ENCODE peak calls at places on chromosomes 1 and 21, in ten cellular contexts. D is GM13976, P is A673, L is heart left ventricle, O is D721Med, R is body of pancreas, M is lower lobe of right lung, X is WTC11, H is stomach, C is GM13977. V is an unnamed sample.
A peak's percentile ranks its signal among the peaks of the same experiment; 100 is the strongest.

GRCh38 chr1:186985889-186986491 is 157.2 kb downstream of the PLA2G4A start:
- DNase-seq in X (no peak), O (no peak), C (peak; percentile 42), M (no peak), L (no peak), D (peak; percentile 37), P (peak; percentile 82), R (peak; percentile 13), H (no peak), V (no peak)

GRCh38 chr21:31310750-31311149 is 33.3 kb downstream of the TIAM1 start:
- DNase-seq in H (peak; percentile 51), X (no peak), L (no peak), D (no peak), P (no peak), C (no peak), O (no peak), R (no peak), M (no peak), V (no peak)

GRCh38 chr1:181353526-181353925 is 129.8 kb upstream of the CACNA1E start:
- DNase-seq in D (no peak), C (no peak), L (no peak), H (no peak), P (no peak), M (no peak), X (no peak), O (no peak), R (no peak), V (no peak)

GRCh38 chr21:22855581-22855980 is 1857.4 kb downstream of the NCAM2 start:
- DNase-seq in R (no peak), P (no peak), C (no peak), L (no peak), O (no peak), X (no peak), M (no peak), H (no peak), D (no peak), V (no peak)

GRCh38 chr1:183945432-183946308 is 91.9 kb downstream of the COLGALT2 start:
- DNase-seq in L (no peak), C (no peak), X (peak; percentile 27), M (no peak), P (no peak), D (no peak), H (no peak), R (peak; percentile 16), O (no peak), V (no peak)

GRCh38 chr1:26677306-26678115 is 18.3 kb upstream of the ARID1A start:
- DNase-seq in C (peak; percentile 66), O (no peak), R (peak; percentile 97), X (peak; percentile 57), P (peak; percentile 70), L (peak; percentile 83), H (peak; percentile 94), M (peak; percentile 94), D (peak; percentile 71), V (no peak)

GRCh38 chr1:94323311-94324167 is 86.2 kb upstream of the ARHGAP29 start:
- DNase-seq in D (no peak), M (no peak), P (no peak), L (no peak), X (no peak), R (no peak), O (no peak), C (no peak), H (no peak), V (no peak)

GRCh38 chr1:15001317-15001900 is 152.1 kb upstream of the TMEM51 start:
- DNase-seq in P (no peak), C (no peak), D (no peak), O (no peak), L (no peak), H (no peak), X (no peak), M (no peak), R (no peak), V (no peak)

GRCh38 chr21:38756746-38757145 is 49.0 kb upstream of the ETS2 start:
- DNase-seq in P (no peak), R (no peak), M (no peak), H (no peak), L (no peak), D (no peak), X (no peak), C (no peak), O (no peak), V (no peak)

GRCh38 chr1:156233421-156234127 is 8.4 kb upstream of the BGLAP start:
- DNase-seq in M (no peak), R (no peak), O (no peak), P (peak; percentile 70), L (no peak), H (no peak), X (no peak), C (no peak), D (no peak), V (no peak)

GRCh38 chr1:113760102-113760804 is 967 bp upstream of the PHTF1 start:
- DNase-seq in O (no peak), L (no peak), D (no peak), H (no peak), P (no peak), C (no peak), R (peak; percentile 2), X (no peak), M (no peak), V (no peak)

GRCh38 chr1:11691928-11692711 is 610 bp downstream of the DRAXIN start:
- DNase-seq in X (peak; percentile 53), O (no peak), R (no peak), H (no peak), P (no peak), M (no peak), C (no peak), L (no peak), D (no peak), V (no peak)

GRCh38 chr1:81414417-81415087 is 386.2 kb upstream of the ADGRL2 start:
- DNase-seq in P (peak; percentile 74), M (peak; percentile 73), X (peak; percentile 86), H (peak; percentile 82), L (peak; percentile 78), R (peak; percentile 66), O (peak; percentile 25), D (peak; percentile 70), C (peak; percentile 64), V (no peak)

GRCh38 chr21:33682992-33683627 is 40.8 kb downstream of the ITSN1 start:
- DNase-seq in X (no peak), R (no peak), M (no peak), L (no peak), D (no peak), C (no peak), H (no peak), O (no peak), P (peak; percentile 65), V (no peak)

GRCh38 chr1:103109291-103109920 is 1.1 kb upstream of the COL11A1 start:
- DNase-seq in X (peak; percentile 13), P (no peak), L (no peak), M (no peak), H (no peak), R (no peak), D (no peak), O (no peak), C (no peak), V (no peak)

GRCh38 chr1:192367436-192367835 is 50.6 kb downstream of the RGS21 start:
- DNase-seq in C (no peak), M (no peak), X (no peak), D (no peak), R (no peak), L (no peak), O (no peak), P (no peak), H (no peak), V (no peak)

GRCh38 chr1:192358822-192359221 is 42.0 kb downstream of the RGS21 start:
- DNase-seq in L (no peak), X (no peak), M (no peak), O (no peak), D (no peak), P (no peak), C (no peak), R (no peak), H (no peak), V (no peak)

GRCh38 chr1:192357904-192358303 is 41.1 kb downstream of the RGS21 start:
- DNase-seq in P (no peak), O (no peak), M (no peak), R (no peak), D (no peak), H (no peak), X (no peak), C (no peak), L (no peak), V (no peak)

DNA sequence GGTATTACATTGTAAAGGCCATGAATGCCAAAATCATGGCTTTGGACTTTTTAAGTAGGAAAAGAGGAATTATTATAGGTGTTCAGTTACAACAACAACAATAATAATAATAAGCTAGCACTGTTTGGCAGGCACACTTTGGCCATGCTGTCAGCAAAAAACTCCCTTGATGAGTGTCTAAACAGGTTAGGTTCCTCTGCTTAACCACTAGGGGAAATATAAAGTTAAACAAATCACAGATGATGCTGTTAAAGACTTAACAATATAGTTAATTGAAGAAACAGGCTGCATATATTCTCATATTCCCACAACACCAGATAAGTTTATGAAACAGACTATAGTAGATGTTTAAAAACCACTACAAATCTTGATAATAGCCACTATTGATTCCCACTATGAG is 46.4 kb downstream of the RGS21 start:
- DNase-seq in P (no peak), R (no peak), M (no peak), X (no peak), L (no peak), H (no peak), O (no peak), C (no peak), D (no peak), V (no peak)
- TF ChIP-seq CTCF in P (peak; percentile 35), R (no peak), M (no peak), X (no peak), L (no peak), H (no peak), O (no peak), C (no peak), D (no peak), V (peak; percentile 22)

DNA sequence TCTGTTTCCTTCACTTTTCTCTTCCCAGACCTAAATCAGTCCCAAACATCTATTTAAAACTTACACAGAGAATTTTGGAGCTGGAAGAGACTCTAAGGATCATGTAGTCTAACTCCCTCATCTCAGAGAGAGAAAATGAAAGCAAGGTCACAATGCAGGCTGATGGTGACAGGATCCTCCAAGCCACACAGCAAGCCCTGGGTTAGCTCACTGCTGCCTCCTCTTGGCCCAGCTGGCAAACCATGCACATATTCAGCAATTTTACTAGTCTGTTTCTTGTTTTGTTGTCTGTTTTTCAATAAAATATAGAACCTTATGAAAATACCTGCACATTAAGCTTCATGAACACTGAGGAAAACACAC is 27.7 kb upstream of the LY9 start:
- DNase-seq in P (peak; percentile 48), O (no peak), L (peak; percentile 36), X (peak; percentile 71), R (peak; percentile 47), C (peak; percentile 62), M (peak; percentile 64), D (peak; percentile 59), H (peak; percentile 58), V (no peak)
- TF ChIP-seq CTCF in P (peak; percentile 58), O (peak; percentile 33), L (no peak), X (peak; percentile 30), R (peak; percentile 19), C (peak; percentile 97), M (peak; percentile 50), D (peak; percentile 90), H (peak; percentile 31), V (peak; percentile 29)

GRCh38 chr1:212315907-212316306 is 30.7 kb downstream of the PPP2R5A start:
- DNase-seq in D (peak; percentile 18), M (no peak), X (peak; percentile 29), H (no peak), R (peak; percentile 23), C (no peak), P (peak; percentile 51), L (no peak), O (no peak), V (no peak)
- TF ChIP-seq CTCF in D (peak; percentile 10), M (peak; percentile 15), X (no peak), H (no peak), R (peak; percentile 42), C (peak; percentile 34), P (peak; percentile 38), L (no peak), O (peak; percentile 27), V (peak; percentile 69)

GRCh38 chr1:200409203-200409760 is 554 bp downstream of the ZNF281 start:
- DNase-seq in M (peak; percentile 65), P (peak; percentile 11), C (peak; percentile 24), L (peak; percentile 43), X (peak; percentile 61), O (no peak), H (peak; percentile 36), D (peak; percentile 52), R (peak; percentile 37), V (no peak)
- TF ChIP-seq CTCF in M (no peak), P (no peak), C (no peak), L (no peak), X (no peak), O (peak; percentile 7), H (no peak), D (no peak), R (no peak), V (peak; percentile 32)

V was measured in chondrocyte.